ENCODE peak calls at places on chromosomes 11 and 22, in eight cellular contexts. U is mucosa of descending colon, T is AG09309, O is cardiac muscle cell, H is bronchial epithelial cell, K is epithelial cell of esophagus, N is GM06990, W is A549. S is an unnamed sample.

GRCh38 chr11:3073029-3073435 is 15.8 kb upstream of the CARS1 start:
- DNase-seq in O (no peak), U (no peak), W (no peak), K (no peak), N (no peak), H (no peak), T (peak; percentile 53), S (peak; percentile 78)

GRCh38 chr11:1714908-1715885 is 18.2 kb downstream of the KRTAP5-6 start:
- DNase-seq in K (no peak), N (no peak), U (no peak), T (no peak), W (no peak), H (no peak), O (no peak), S (no peak)

GRCh38 chr11:59025097-59025496 is 61.0 kb upstream of the GLYATL1B start:
- DNase-seq in O (no peak), W (no peak), N (no peak), T (no peak), H (no peak), U (peak; percentile 83), K (no peak), S (no peak)

GRCh38 chr11:26087095-26087935 is 244.6 kb upstream of the ANO3 start:
- DNase-seq in U (no peak), H (no peak), T (no peak), N (peak; percentile 44), W (no peak), K (no peak), O (no peak), S (no peak)

GRCh38 chr11:72831521-72832300 is 17.5 kb downstream of the ATG16L2 start:
- DNase-seq in O (peak; percentile 87), W (peak; percentile 74), U (peak; percentile 85), N (peak; percentile 43), K (peak; percentile 67), H (peak; percentile 67), T (no peak), S (peak; percentile 74)

GRCh38 chr11:27468209-27468608 is 4.4 kb downstream of the LGR4 start:
- DNase-seq in N (no peak), H (peak; percentile 96), W (no peak), O (no peak), U (no peak), K (peak; percentile 89), T (peak; percentile 68), S (peak; percentile 96)

GRCh38 chr22:25069758-25070461 is 117.4 kb downstream of the KIAA1671 start:
- DNase-seq in T (no peak), U (no peak), N (no peak), O (peak; percentile 46), K (no peak), W (no peak), H (no peak), S (no peak)

GRCh38 chr22:24240381-24240780 is 4.5 kb downstream of the GGT5 start:
- DNase-seq in H (no peak), T (no peak), O (no peak), W (no peak), U (no peak), N (no peak), K (no peak), S (no peak)

GRCh38 chr22:48650323-48651035 is 1177.2 kb downstream of the BRD1 start:
- DNase-seq in H (no peak), K (no peak), N (no peak), W (no peak), T (no peak), U (no peak), O (no peak), S (no peak)

GRCh38 chr11:83990160-83990733 is 704.1 kb upstream of the CCDC90B start:
- DNase-seq in T (no peak), N (no peak), U (no peak), W (no peak), O (no peak), H (no peak), K (no peak), S (no peak)

GRCh38 chr11:34426766-34427170 is 12.0 kb upstream of the CAT start:
- DNase-seq in U (no peak), N (no peak), O (no peak), K (no peak), H (no peak), W (no peak), T (peak; percentile 94), S (peak; percentile 99)

GRCh38 chr11:27055065-27055682 is 14.6 kb downstream of the BBOX1 start:
- DNase-seq in O (peak; percentile 51), T (peak; percentile 7), K (peak; percentile 48), U (peak; percentile 46), N (no peak), H (peak; percentile 78), W (no peak), S (peak; percentile 20)

GRCh38 chr11:66349084-66349386 is 1.6 kb upstream of the B4GAT1 start:
- DNase-seq in W (no peak), H (no peak), T (no peak), O (no peak), N (no peak), U (no peak), K (no peak), S (no peak)

GRCh38 chr11:113016905-113017304 is 55.7 kb downstream of the NCAM1 start:
- DNase-seq in O (no peak), H (peak; percentile 40), K (peak; percentile 41), U (no peak), N (no peak), W (no peak), T (no peak), S (no peak)

GRCh38 chr11:113018913-113019312 is 57.7 kb downstream of the NCAM1 start:
- DNase-seq in T (no peak), H (no peak), U (no peak), W (no peak), K (no peak), N (no peak), O (no peak), S (no peak)

GRCh38 chr11:113014731-113015455 is 53.7 kb downstream of the NCAM1 start:
- DNase-seq in N (no peak), H (peak; percentile 11), U (no peak), K (no peak), T (no peak), W (no peak), O (peak; percentile 40), S (peak; percentile 29)

GRCh38 chr11:113014262-113014661 is 53.0 kb downstream of the NCAM1 start:
- DNase-seq in H (no peak), U (no peak), O (peak; percentile 39), K (no peak), T (no peak), N (no peak), W (no peak), S (peak; percentile 21)
- TF ChIP-seq CTCF in H (no peak), U (no peak), O (no peak), K (no peak), T (no peak), N (no peak), W (no peak), S (no peak)

DNA sequence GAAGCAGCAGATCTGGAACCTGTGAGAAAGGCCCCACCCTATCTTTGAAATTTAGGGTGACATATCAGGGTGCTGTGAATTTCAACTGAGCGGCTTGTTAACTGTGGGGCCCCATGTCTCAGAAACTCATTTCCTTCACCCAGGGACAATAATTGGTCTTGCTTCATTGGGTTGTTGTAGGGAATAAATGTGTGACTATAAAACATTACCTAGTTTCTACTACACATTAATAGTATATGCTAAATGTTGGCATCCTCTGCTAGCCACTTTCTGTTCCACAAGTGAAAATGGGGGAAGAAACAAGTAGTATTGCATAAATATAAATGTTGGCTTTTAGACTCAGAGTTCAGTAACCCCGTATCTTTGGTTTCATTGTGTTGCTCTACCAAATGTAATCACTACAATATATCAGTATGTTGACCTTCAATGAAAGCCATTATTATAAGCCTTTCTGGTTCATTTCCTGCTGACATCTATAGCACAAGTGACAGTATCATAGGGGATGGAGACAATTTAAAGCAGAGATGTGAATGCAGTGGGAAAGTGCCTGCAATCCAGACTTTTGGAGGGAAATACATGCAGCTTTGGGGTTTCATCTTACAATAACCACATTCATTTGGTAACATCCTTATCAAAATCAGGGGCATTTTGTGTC is 905.5 kb upstream of the RAG2 start:
- DNase-seq in H (no peak), U (no peak), K (no peak), T (no peak), N (peak; percentile 61), O (no peak), W (no peak), S (no peak)
- H3K4me3 ChIP-seq in H (no peak overlapping the region), U (no peak overlapping the region), K (no peak overlapping the region), T (no peak overlapping the region), N (no peak overlapping the region), O (no peak overlapping the region), W (no peak overlapping the region), S (no peak overlapping the region)

GRCh38 chr22:30596199-30596598 is 4.5 kb upstream of the PES1 start:
- DNase-seq in K (no peak), W (no peak), T (no peak), N (no peak), H (no peak), O (no peak), U (no peak), S (no peak)

GRCh38 chr22:30591191-30591587 is 521 bp downstream of the PES1 start:
- DNase-seq in T (no peak), H (peak; percentile 29), O (no peak), N (no peak), K (peak; percentile 24), U (no peak), W (no peak), S (peak; percentile 47)

GRCh38 chr22:30596886-30597285 is 5.2 kb upstream of the PES1 start:
- DNase-seq in W (no peak), O (no peak), H (no peak), U (no peak), K (no peak), T (no peak), N (no peak), S (no peak)

GRCh38 chr22:30586414-30586813 is 5.3 kb downstream of the PES1 start:
- DNase-seq in H (no peak), N (no peak), U (no peak), O (no peak), T (no peak), W (no peak), K (no peak), S (no peak)

GRCh38 chr22:30591588-30592359 is at the start of gene PES1:
- DNase-seq in N (peak; percentile 94), O (peak; percentile 100), U (peak; percentile 98), K (peak; percentile 99), W (peak; percentile 94), H (peak; percentile 93), T (peak; percentile 95), S (peak; percentile 99)
- TF ChIP-seq CTCF in N (no peak), O (no peak), U (no peak), K (no peak), W (no peak), H (no peak), T (no peak), S (no peak)

DNA sequence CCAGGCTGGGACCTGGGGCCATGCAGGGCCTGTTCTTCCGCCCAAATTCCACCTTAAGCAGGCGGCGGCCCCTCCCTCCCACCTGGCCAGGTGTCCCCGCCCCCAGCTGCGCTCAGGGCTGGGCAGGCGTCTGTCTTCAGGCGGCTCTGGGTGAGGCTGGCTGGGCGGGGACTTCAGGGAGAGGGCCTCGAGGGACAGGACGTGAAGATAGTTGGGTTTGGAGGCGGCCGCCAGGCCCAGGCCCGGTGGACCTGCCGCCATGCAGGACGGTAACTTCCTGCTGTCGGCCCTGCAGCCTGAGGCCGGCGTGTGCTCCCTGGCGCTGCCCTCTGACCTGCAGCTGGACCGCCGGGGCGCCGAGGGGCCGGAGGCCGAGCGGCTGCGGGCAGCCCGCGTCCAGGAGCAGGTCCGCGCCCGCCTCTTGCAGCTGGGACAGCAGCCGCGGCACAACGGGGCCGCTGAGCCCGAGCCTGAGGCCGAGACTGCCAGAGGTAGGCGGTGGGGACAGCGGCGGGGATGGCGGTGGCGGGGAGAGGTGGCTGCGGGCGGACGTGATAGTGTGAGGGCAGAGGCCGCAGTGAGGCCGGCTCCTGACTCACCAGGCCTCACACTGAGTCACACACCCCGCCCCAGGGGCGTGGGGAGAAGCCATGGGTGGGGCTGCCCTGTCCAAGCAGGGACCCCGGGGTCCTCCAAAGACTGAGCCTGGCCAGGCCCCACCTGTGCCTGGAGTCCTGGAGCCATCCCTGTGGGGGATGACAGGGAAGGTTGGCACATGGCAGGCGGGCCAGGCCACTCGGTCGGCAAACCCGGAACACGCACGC is at the start of gene PKP3:
- DNase-seq in O (no peak), U (peak; percentile 91), N (no peak), H (peak; percentile 92), K (peak; percentile 99), T (no peak), W (peak; percentile 86), S (peak; percentile 26)
- H3K4me3 ChIP-seq in O (no peak within 1 kb of the TSS), U (peak within 1 kb of the TSS; percentile 50), N (no peak within 1 kb of the TSS), H (peak within 1 kb of the TSS; percentile 76), K (peak within 1 kb of the TSS; percentile 84), T (no peak within 1 kb of the TSS), W (peak within 1 kb of the TSS; percentile 64), S (no peak within 1 kb of the TSS)